ENCODE peak calls at places on chromosome 3, in six cellular contexts. One of them, this sample, is unnamed.

GRCh38 chr3:193240850-193241706 is at the start of gene PLAAT1:
- DNase-seq in H1: peak; percentile 38
- DNase-seq in transverse colon: peak; percentile 61
- DNase-seq in upper lobe of left lung: peak; percentile 93
- DNase-seq in stomach: peak; percentile 75
- DNase-seq in spleen: peak; percentile 81
- DNase-seq in this sample: peak; percentile 29

GRCh38 chr3:157789162-157789561 is 285.9 kb upstream of the VEPH1 start:
- DNase-seq in H1: no peak
- DNase-seq in transverse colon: no peak
- DNase-seq in upper lobe of left lung: no peak
- DNase-seq in stomach: no peak
- DNase-seq in spleen: no peak
- DNase-seq in this sample: no peak

GRCh38 chr3:64651286-64651685 is 36.5 kb downstream of the ADAMTS9 start:
- DNase-seq in H1: no peak
- DNase-seq in transverse colon: no peak
- DNase-seq in upper lobe of left lung: no peak
- DNase-seq in stomach: no peak
- DNase-seq in spleen: no peak
- DNase-seq in this sample: no peak

GRCh38 chr3:23778451-23778850 is 27.3 kb upstream of the UBE2E1 start:
- DNase-seq in H1: no peak
- DNase-seq in transverse colon: no peak
- DNase-seq in upper lobe of left lung: no peak
- DNase-seq in stomach: no peak
- DNase-seq in spleen: no peak
- DNase-seq in this sample: no peak

GRCh38 chr3:58325525-58325992 is 7.1 kb upstream of the PXK start:
- DNase-seq in H1: no peak
- DNase-seq in transverse colon: no peak
- DNase-seq in upper lobe of left lung: no peak
- DNase-seq in stomach: no peak
- DNase-seq in spleen: no peak
- DNase-seq in this sample: no peak

GRCh38 chr3:38722760-38723568 is 73.5 kb upstream of the SCN5A start:
- DNase-seq in H1: no peak
- DNase-seq in transverse colon: no peak
- DNase-seq in upper lobe of left lung: no peak
- DNase-seq in stomach: no peak
- DNase-seq in spleen: no peak
- DNase-seq in this sample: no peak

GRCh38 chr3:87272718-87273337 is 3.6 kb downstream of the POU1F1 start:
- DNase-seq in H1: no peak
- DNase-seq in transverse colon: no peak
- DNase-seq in upper lobe of left lung: no peak
- DNase-seq in stomach: no peak
- DNase-seq in spleen: no peak
- DNase-seq in this sample: no peak

GRCh38 chr3:32937331-32937730 is 14.1 kb upstream of the CCR4 start:
- DNase-seq in H1: no peak
- DNase-seq in transverse colon: no peak
- DNase-seq in upper lobe of left lung: no peak
- DNase-seq in stomach: no peak
- DNase-seq in spleen: no peak
- DNase-seq in this sample: no peak

GRCh38 chr3:171162986-171163723 is 136.6 kb upstream of the SLC2A2 start:
- DNase-seq in H1: no peak
- DNase-seq in transverse colon: no peak
- DNase-seq in upper lobe of left lung: no peak
- DNase-seq in stomach: no peak
- DNase-seq in spleen: no peak
- DNase-seq in this sample: no peak

GRCh38 chr3:197787412-197787811 is 3.6 kb upstream of the LRCH3 start:
- DNase-seq in H1: no peak
- DNase-seq in transverse colon: no peak
- DNase-seq in upper lobe of left lung: no peak
- DNase-seq in stomach: peak; percentile 32
- DNase-seq in spleen: no peak
- DNase-seq in this sample: no peak

GRCh38 chr3:50147447-50147846 is 7.7 kb upstream of the SEMA3F start:
- DNase-seq in H1: no peak
- DNase-seq in transverse colon: no peak
- DNase-seq in upper lobe of left lung: no peak
- DNase-seq in stomach: no peak
- DNase-seq in spleen: no peak
- DNase-seq in this sample: no peak

GRCh38 chr3:141372656-141373055 is 4.4 kb downstream of the ZBTB38 start:
- DNase-seq in H1: no peak
- DNase-seq in transverse colon: no peak
- DNase-seq in upper lobe of left lung: no peak
- DNase-seq in stomach: no peak
- DNase-seq in spleen: no peak
- DNase-seq in this sample: no peak

GRCh38 chr3:172384836-172385235 is 63.4 kb downstream of the GHSR start:
- DNase-seq in H1: no peak
- DNase-seq in transverse colon: no peak
- DNase-seq in upper lobe of left lung: no peak
- DNase-seq in stomach: no peak
- DNase-seq in spleen: no peak
- DNase-seq in this sample: no peak

GRCh38 chr3:53238051-53238850 is 17.6 kb downstream of the TKT start:
- DNase-seq in H1: no peak
- DNase-seq in transverse colon: peak; percentile 51
- DNase-seq in upper lobe of left lung: no peak
- DNase-seq in stomach: peak; percentile 51
- DNase-seq in spleen: no peak
- DNase-seq in this sample: peak; percentile 35

GRCh38 chr3:130725746-130726145 is 20.9 kb downstream of the PIK3R4 start:
- DNase-seq in H1: no peak
- DNase-seq in transverse colon: no peak
- DNase-seq in upper lobe of left lung: no peak
- DNase-seq in stomach: no peak
- DNase-seq in spleen: no peak
- DNase-seq in this sample: no peak

GRCh38 chr3:166123576-166123975 is 286.4 kb upstream of the BCHE start:
- DNase-seq in H1: no peak
- DNase-seq in transverse colon: no peak
- DNase-seq in upper lobe of left lung: no peak
- DNase-seq in stomach: no peak
- DNase-seq in spleen: no peak
- DNase-seq in this sample: no peak

GRCh38 chr3:24846286-24846860 is 351.7 kb upstream of the THRB start:
- DNase-seq in H1: no peak
- DNase-seq in transverse colon: no peak
- DNase-seq in upper lobe of left lung: no peak
- DNase-seq in stomach: no peak
- DNase-seq in spleen: no peak
- DNase-seq in this sample: no peak

GRCh38 chr3:70064194-70064787 is 64.8 kb downstream of the SAMMSON start:
- DNase-seq in H1: no peak
- DNase-seq in transverse colon: no peak
- DNase-seq in upper lobe of left lung: no peak
- DNase-seq in stomach: no peak
- DNase-seq in spleen: no peak
- DNase-seq in this sample: no peak

GRCh38 chr3:128621234-128621633 is 29.4 kb downstream of the RPN1 start:
- DNase-seq in H1: no peak
- DNase-seq in transverse colon: no peak
- DNase-seq in upper lobe of left lung: no peak
- DNase-seq in stomach: no peak
- DNase-seq in spleen: no peak
- DNase-seq in this sample: no peak

GRCh38 chr3:4979401-4980228 is at the start of gene BHLHE40:
- DNase-seq in H1: no peak
- DNase-seq in transverse colon: peak; percentile 44
- DNase-seq in upper lobe of left lung: peak; percentile 94
- DNase-seq in stomach: no peak
- DNase-seq in spleen: peak; percentile 90
- DNase-seq in this sample: no peak

GRCh38 chr3:86990171-86990733 is 697 bp downstream of the VGLL3 start:
- DNase-seq in H1: peak; percentile 13
- DNase-seq in transverse colon: no peak
- DNase-seq in upper lobe of left lung: peak; percentile 85
- DNase-seq in stomach: peak; percentile 40
- DNase-seq in spleen: peak; percentile 68
- DNase-seq in this sample: no peak

GRCh38 chr3:69033470-69033869 is 18.7 kb downstream of the TMF1 start:
- DNase-seq in H1: no peak
- DNase-seq in transverse colon: no peak
- DNase-seq in upper lobe of left lung: no peak
- DNase-seq in stomach: no peak
- DNase-seq in spleen: no peak
- DNase-seq in this sample: no peak

GRCh38 chr3:170572665-170573253 is 13.1 kb downstream of the SLC7A14 start:
- DNase-seq in H1: no peak
- DNase-seq in transverse colon: no peak
- DNase-seq in upper lobe of left lung: no peak
- DNase-seq in stomach: no peak
- DNase-seq in spleen: no peak
- DNase-seq in this sample: no peak

GRCh38 chr3:169764164-169764452 is 752 bp downstream of the TERC start:
- DNase-seq in H1: no peak
- DNase-seq in transverse colon: no peak
- DNase-seq in upper lobe of left lung: no peak
- DNase-seq in stomach: no peak
- DNase-seq in spleen: no peak
- DNase-seq in this sample: no peak

GRCh38 chr3:146823622-146824021 is 218.5 kb upstream of the PLSCR5 start:
- DNase-seq in H1: no peak
- DNase-seq in transverse colon: no peak
- DNase-seq in upper lobe of left lung: no peak
- DNase-seq in stomach: no peak
- DNase-seq in spleen: no peak
- DNase-seq in this sample: no peak

GRCh38 chr3:133475245-133476010 is 75.6 kb downstream of the BFSP2 start:
- DNase-seq in H1: no peak
- DNase-seq in transverse colon: no peak
- DNase-seq in upper lobe of left lung: no peak
- DNase-seq in stomach: no peak
- DNase-seq in spleen: no peak
- DNase-seq in this sample: no peak

GRCh38 chr3:135944831-135945230 is 20.7 kb upstream of the PPP2R3A start:
- DNase-seq in H1: no peak
- DNase-seq in transverse colon: no peak
- DNase-seq in upper lobe of left lung: no peak
- DNase-seq in stomach: no peak
- DNase-seq in spleen: no peak
- DNase-seq in this sample: no peak

GRCh38 chr3:46960081-46960701 is 16.4 kb downstream of the CCDC12 start:
- DNase-seq in H1: no peak
- DNase-seq in transverse colon: no peak
- DNase-seq in upper lobe of left lung: no peak
- DNase-seq in stomach: no peak
- DNase-seq in spleen: peak; percentile 69
- DNase-seq in this sample: peak; percentile 56

GRCh38 chr3:62329970-62330369 is 43.4 kb downstream of the FEZF2 start:
- DNase-seq in H1: no peak
- DNase-seq in transverse colon: no peak
- DNase-seq in upper lobe of left lung: no peak
- DNase-seq in stomach: no peak
- DNase-seq in spleen: no peak
- DNase-seq in this sample: no peak

GRCh38 chr3:62332017-62332416 is 41.3 kb downstream of the FEZF2 start:
- DNase-seq in H1: no peak
- DNase-seq in transverse colon: no peak
- DNase-seq in upper lobe of left lung: no peak
- DNase-seq in stomach: no peak
- DNase-seq in spleen: no peak
- DNase-seq in this sample: no peak

GRCh38 chr3:62335196-62335595 is 38.2 kb downstream of the FEZF2 start:
- DNase-seq in H1: no peak
- DNase-seq in transverse colon: no peak
- DNase-seq in upper lobe of left lung: no peak
- DNase-seq in stomach: no peak
- DNase-seq in spleen: no peak
- DNase-seq in this sample: no peak

GRCh38 chr3:62332771-62333381 is 40.5 kb downstream of the FEZF2 start:
- DNase-seq in H1: no peak
- DNase-seq in transverse colon: no peak
- DNase-seq in upper lobe of left lung: no peak
- DNase-seq in stomach: no peak
- DNase-seq in spleen: no peak
- DNase-seq in this sample: no peak
- TF ChIP-seq CTCF in H1: no peak
- TF ChIP-seq CTCF in transverse colon: no peak
- TF ChIP-seq CTCF in upper lobe of left lung: peak; percentile 27
- TF ChIP-seq CTCF in stomach: peak; percentile 35
- TF ChIP-seq CTCF in spleen: peak; percentile 17
- TF ChIP-seq CTCF in this sample: peak; percentile 45

GRCh38 chr3:175598740-175599139 is 739.6 kb downstream of the NAALADL2 start:
- DNase-seq in H1: no peak
- DNase-seq in transverse colon: no peak
- DNase-seq in upper lobe of left lung: no peak
- DNase-seq in stomach: no peak
- DNase-seq in spleen: no peak
- DNase-seq in this sample: no peak
- TF ChIP-seq POLR2AphosphoS5 in H1: no peak
- TF ChIP-seq POLR2AphosphoS5 in transverse colon: no peak
- TF ChIP-seq POLR2AphosphoS5 in upper lobe of left lung: no peak
- TF ChIP-seq POLR2AphosphoS5 in stomach: no peak
- TF ChIP-seq POLR2AphosphoS5 in spleen: no peak
- TF ChIP-seq POLR2AphosphoS5 in this sample: no peak

GRCh38 chr3:15779111-15779510 is 18.7 kb downstream of the ANKRD28 start:
- DNase-seq in H1: no peak
- DNase-seq in transverse colon: no peak
- DNase-seq in upper lobe of left lung: no peak
- DNase-seq in stomach: no peak
- DNase-seq in spleen: no peak
- DNase-seq in this sample: no peak
- H3K4me1 ChIP-seq in H1: no peaks in the 10 kb centered on the region
- H3K4me1 ChIP-seq in transverse colon: peaks cover 12% of the 10 kb centered on the region
- H3K4me1 ChIP-seq in upper lobe of left lung: peaks cover 10% of the 10 kb centered on the region
- H3K4me1 ChIP-seq in stomach: peaks cover 7% of the 10 kb centered on the region
- H3K4me1 ChIP-seq in spleen: no peaks in the 10 kb centered on the region
- H3K4me1 ChIP-seq in this sample: no peaks in the 10 kb centered on the region

GRCh38 chr3:10653241-10653640 is 147.9 kb upstream of the ATP2B2 start:
- DNase-seq in H1: no peak
- DNase-seq in transverse colon: no peak
- DNase-seq in upper lobe of left lung: no peak
- DNase-seq in stomach: no peak
- DNase-seq in spleen: no peak
- DNase-seq in this sample: no peak
- TF ChIP-seq CTCF in H1: no peak
- TF ChIP-seq CTCF in transverse colon: no peak
- TF ChIP-seq CTCF in upper lobe of left lung: no peak
- TF ChIP-seq CTCF in stomach: no peak
- TF ChIP-seq CTCF in spleen: no peak
- TF ChIP-seq CTCF in this sample: no peak